ENCODE peak calls at places on chromosomes 16 and 17, in four cellular contexts. One of them, this sample, is unnamed.

GRCh38 chr16:28184625-28185024 is 27.1 kb downstream of the XPO6 start:
- DNase-seq in adipocyte: no peak
- DNase-seq in retinal pigment epithelial cell: no peak
- DNase-seq in IMR-90: no peak
- DNase-seq in this sample: no peak

GRCh38 chr16:19083670-19084069 is 16.3 kb downstream of the COQ7 start:
- DNase-seq in adipocyte: no peak
- DNase-seq in retinal pigment epithelial cell: no peak
- DNase-seq in IMR-90: no peak
- DNase-seq in this sample: no peak

GRCh38 chr16:57358527-57359095 is at the start of gene CCL22:
- DNase-seq in adipocyte: no peak
- DNase-seq in retinal pigment epithelial cell: no peak
- DNase-seq in IMR-90: no peak
- DNase-seq in this sample: peak; percentile 47

GRCh38 chr17:69223809-69224208 is 4.8 kb downstream of the ABCA10 start:
- DNase-seq in adipocyte: peak; percentile 80
- DNase-seq in retinal pigment epithelial cell: no peak
- DNase-seq in IMR-90: peak; percentile 48
- DNase-seq in this sample: no peak

GRCh38 chr16:68644715-68645493 is at the start of gene CDH3:
- DNase-seq in adipocyte: peak; percentile 27
- DNase-seq in retinal pigment epithelial cell: no peak
- DNase-seq in IMR-90: no peak
- DNase-seq in this sample: no peak

GRCh38 chr16:72857841-72858594 is 189.9 kb downstream of the ZFHX3 start:
- DNase-seq in adipocyte: no peak
- DNase-seq in retinal pigment epithelial cell: no peak
- DNase-seq in IMR-90: no peak
- DNase-seq in this sample: peak; percentile 63

GRCh38 chr16:49471038-49471727 is 97.6 kb downstream of the C16orf78 start:
- DNase-seq in adipocyte: no peak
- DNase-seq in retinal pigment epithelial cell: no peak
- DNase-seq in IMR-90: no peak
- DNase-seq in this sample: no peak

GRCh38 chr16:49800441-49800840 is 55.5 kb downstream of the ZNF423 start:
- DNase-seq in adipocyte: no peak
- DNase-seq in retinal pigment epithelial cell: no peak
- DNase-seq in IMR-90: no peak
- DNase-seq in this sample: no peak

GRCh38 chr17:80612997-80613731 is 68.5 kb downstream of the RPTOR start:
- DNase-seq in adipocyte: no peak
- DNase-seq in retinal pigment epithelial cell: no peak
- DNase-seq in IMR-90: no peak
- DNase-seq in this sample: no peak

GRCh38 chr16:88345943-88346560 is 36.7 kb upstream of the ZNF469 start:
- DNase-seq in adipocyte: no peak
- DNase-seq in retinal pigment epithelial cell: no peak
- DNase-seq in IMR-90: no peak
- DNase-seq in this sample: no peak

GRCh38 chr17:58365185-58365979 is 13.4 kb upstream of the SUPT4H1 start:
- DNase-seq in adipocyte: no peak
- DNase-seq in retinal pigment epithelial cell: no peak
- DNase-seq in IMR-90: no peak
- DNase-seq in this sample: no peak

GRCh38 chr16:30091474-30092372 is at the start of gene TBX6:
- DNase-seq in adipocyte: peak; percentile 98
- DNase-seq in retinal pigment epithelial cell: peak; percentile 48
- DNase-seq in IMR-90: peak; percentile 81
- DNase-seq in this sample: peak; percentile 90

GRCh38 chr17:63647065-63647725 is 25.0 kb downstream of the MAP3K3 start:
- DNase-seq in adipocyte: peak; percentile 57
- DNase-seq in retinal pigment epithelial cell: peak; percentile 51
- DNase-seq in IMR-90: peak; percentile 82
- DNase-seq in this sample: no peak

GRCh38 chr17:79047923-79048825 is 24.2 kb downstream of the C1QTNF1 start:
- DNase-seq in adipocyte: no peak
- DNase-seq in retinal pigment epithelial cell: no peak
- DNase-seq in IMR-90: no peak
- DNase-seq in this sample: no peak

GRCh38 chr16:16124438-16124837 is 98.9 kb downstream of the ABCC6 start:
- DNase-seq in adipocyte: no peak
- DNase-seq in retinal pigment epithelial cell: peak; percentile 91
- DNase-seq in IMR-90: no peak
- DNase-seq in this sample: no peak

GRCh38 chr16:3759736-3760135 is 42.4 kb upstream of the TRAP1 start:
- DNase-seq in adipocyte: no peak
- DNase-seq in retinal pigment epithelial cell: no peak
- DNase-seq in IMR-90: no peak
- DNase-seq in this sample: no peak

GRCh38 chr16:81616321-81617020 is 162.6 kb upstream of the PLCG2 start:
- DNase-seq in adipocyte: peak; percentile 55
- DNase-seq in retinal pigment epithelial cell: no peak
- DNase-seq in IMR-90: peak; percentile 63
- DNase-seq in this sample: no peak

GRCh38 chr16:89506791-89507191 is 1.4 kb upstream of the SPG7 start:
- DNase-seq in adipocyte: no peak
- DNase-seq in retinal pigment epithelial cell: no peak
- DNase-seq in IMR-90: no peak
- DNase-seq in this sample: no peak

GRCh38 chr17:58060596-58061191 is 22.5 kb upstream of the DYNLL2 start:
- DNase-seq in adipocyte: no peak
- DNase-seq in retinal pigment epithelial cell: no peak
- DNase-seq in IMR-90: peak; percentile 13
- DNase-seq in this sample: no peak

GRCh38 chr17:48626470-48627241 is 498 bp upstream of the HOXB9 start:
- DNase-seq in adipocyte: no peak
- DNase-seq in retinal pigment epithelial cell: no peak
- DNase-seq in IMR-90: peak; percentile 47
- DNase-seq in this sample: no peak

GRCh38 chr16:57447142-57447962 is at the start of the genes CIAPIN1 and COQ9:
- DNase-seq in adipocyte: peak; percentile 98
- DNase-seq in retinal pigment epithelial cell: peak; percentile 79
- DNase-seq in IMR-90: peak; percentile 91
- DNase-seq in this sample: peak; percentile 96

GRCh38 chr17:80795737-80796136 is 195.9 kb upstream of the CHMP6 start:
- DNase-seq in adipocyte: no peak
- DNase-seq in retinal pigment epithelial cell: peak; percentile 39
- DNase-seq in IMR-90: no peak
- DNase-seq in this sample: peak; percentile 54

GRCh38 chr17:2598166-2598565 is 4.7 kb downstream of the PAFAH1B1 start:
- DNase-seq in adipocyte: peak; percentile 68
- DNase-seq in retinal pigment epithelial cell: no peak
- DNase-seq in IMR-90: peak; percentile 70
- DNase-seq in this sample: no peak

GRCh38 chr17:79000396-79001189 is 9.0 kb downstream of the CANT1 start:
- DNase-seq in adipocyte: no peak
- DNase-seq in retinal pigment epithelial cell: no peak
- DNase-seq in IMR-90: no peak
- DNase-seq in this sample: peak; percentile 12

GRCh38 chr17:10857976-10858375 is 20.1 kb upstream of the PIRT start:
- DNase-seq in adipocyte: no peak
- DNase-seq in retinal pigment epithelial cell: no peak
- DNase-seq in IMR-90: no peak
- DNase-seq in this sample: no peak

GRCh38 chr17:76405967-76406647 is 21.7 kb downstream of the SPHK1 start:
- DNase-seq in adipocyte: no peak
- DNase-seq in retinal pigment epithelial cell: no peak
- DNase-seq in IMR-90: peak; percentile 35
- DNase-seq in this sample: peak; percentile 69

GRCh38 chr17:48610282-48611211 is at the start of gene HOXB7:
- DNase-seq in adipocyte: no peak
- DNase-seq in retinal pigment epithelial cell: no peak
- DNase-seq in IMR-90: peak; percentile 62
- DNase-seq in this sample: no peak

GRCh38 chr17:69523252-69523861 is 108.9 kb downstream of the MAP2K6 start:
- DNase-seq in adipocyte: peak; percentile 77
- DNase-seq in retinal pigment epithelial cell: no peak
- DNase-seq in IMR-90: peak; percentile 64
- DNase-seq in this sample: peak; percentile 26

GRCh38 chr16:67528870-67529638 is 425 bp downstream of the RIPOR1 start:
- DNase-seq in adipocyte: peak; percentile 78
- DNase-seq in retinal pigment epithelial cell: no peak
- DNase-seq in IMR-90: peak; percentile 32
- DNase-seq in this sample: no peak

GRCh38 chr17:32498362-32498761 is 11.6 kb downstream of the CDK5R1 start:
- DNase-seq in adipocyte: no peak
- DNase-seq in retinal pigment epithelial cell: no peak
- DNase-seq in IMR-90: no peak
- DNase-seq in this sample: peak; percentile 49

GRCh38 chr17:63700528-63701441 is 860 bp upstream of the LIMD2 start:
- DNase-seq in adipocyte: peak; percentile 51
- DNase-seq in retinal pigment epithelial cell: no peak
- DNase-seq in IMR-90: peak; percentile 29
- DNase-seq in this sample: peak; percentile 70

GRCh38 chr17:55693244-55694216 is 29.1 kb downstream of the TMEM100 start:
- DNase-seq in adipocyte: peak; percentile 55
- DNase-seq in retinal pigment epithelial cell: no peak
- DNase-seq in IMR-90: peak; percentile 4
- DNase-seq in this sample: no peak

GRCh38 chr16:84013787-84014569 is 28.6 kb downstream of the SLC38A8 start:
- DNase-seq in adipocyte: peak; percentile 29
- DNase-seq in retinal pigment epithelial cell: peak; percentile 51
- DNase-seq in IMR-90: peak; percentile 2
- DNase-seq in this sample: no peak

GRCh38 chr16:84016477-84016876 is 26.1 kb downstream of the SLC38A8 start:
- DNase-seq in adipocyte: no peak
- DNase-seq in retinal pigment epithelial cell: no peak
- DNase-seq in IMR-90: no peak
- DNase-seq in this sample: no peak

GRCh38 chr16:84015399-84015798 is 27.2 kb downstream of the SLC38A8 start:
- DNase-seq in adipocyte: no peak
- DNase-seq in retinal pigment epithelial cell: no peak
- DNase-seq in IMR-90: no peak
- DNase-seq in this sample: no peak

GRCh38 chr16:84018710-84019109 is 23.9 kb downstream of the SLC38A8 start:
- DNase-seq in adipocyte: no peak
- DNase-seq in retinal pigment epithelial cell: no peak
- DNase-seq in IMR-90: no peak
- DNase-seq in this sample: no peak

DNA sequence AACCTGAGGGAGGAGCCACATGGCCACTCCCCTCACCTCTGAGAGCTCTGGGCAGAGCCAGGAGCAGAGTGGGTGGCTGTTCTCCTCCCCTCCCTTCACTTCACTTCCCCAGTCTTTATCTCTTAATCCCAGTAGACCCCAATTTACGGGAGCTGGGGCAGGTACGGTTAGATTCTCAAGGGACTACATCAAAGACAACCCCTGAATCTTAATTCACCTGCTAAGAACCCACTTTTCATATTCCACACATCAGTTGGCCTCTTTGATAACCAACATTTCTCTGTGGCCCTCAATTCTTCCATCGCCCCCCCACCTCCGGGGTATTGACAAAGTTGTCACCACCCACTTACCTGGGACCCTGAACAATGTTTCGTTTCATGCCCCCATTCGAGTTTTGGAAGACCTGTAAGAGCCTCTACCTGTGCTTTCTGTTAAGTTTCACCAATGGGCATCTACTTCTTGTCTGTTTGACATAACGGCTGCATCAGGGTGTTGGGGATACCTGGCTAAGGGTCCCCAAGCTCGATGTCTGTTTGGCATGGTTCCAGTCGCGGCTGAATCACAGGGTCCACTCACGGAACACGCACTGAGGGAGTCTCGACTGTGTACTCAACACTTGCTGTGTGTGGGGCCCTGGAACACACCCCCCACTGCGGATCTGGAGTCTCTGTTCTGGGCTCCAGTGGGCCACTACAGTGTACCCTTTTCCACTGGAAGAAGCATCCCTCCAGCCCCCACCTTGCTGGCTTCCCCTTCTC is 27.8 kb downstream of the SLC38A8 start:
- DNase-seq in adipocyte: no peak
- DNase-seq in retinal pigment epithelial cell: no peak
- DNase-seq in IMR-90: no peak
- DNase-seq in this sample: no peak
- H3K4me3 ChIP-seq in adipocyte: no peak overlapping the region
- H3K4me3 ChIP-seq in retinal pigment epithelial cell: no peak overlapping the region
- H3K4me3 ChIP-seq in IMR-90: no peak overlapping the region
- H3K4me3 ChIP-seq in this sample: no peak overlapping the region

DNA sequence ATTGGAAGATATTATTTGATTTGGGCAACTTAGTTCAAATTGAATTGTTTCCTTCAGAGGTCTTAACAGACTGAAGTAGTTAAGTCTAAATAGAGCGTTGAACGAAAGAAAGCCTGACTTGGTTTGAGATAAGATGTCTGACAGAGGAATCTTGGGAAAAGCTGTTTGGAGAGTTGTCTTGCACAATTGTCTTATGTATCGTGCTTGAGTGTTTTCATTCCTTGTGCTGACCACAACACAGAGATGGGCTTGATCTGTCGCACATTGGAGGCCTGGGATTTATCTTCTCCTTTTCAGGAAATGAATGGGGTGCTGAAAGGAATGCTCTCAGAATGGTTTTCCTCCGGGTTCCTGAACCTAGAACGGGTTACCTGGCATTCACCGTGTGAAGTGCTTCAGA is 7.8 kb downstream of the MLYCD start:
- DNase-seq in adipocyte: no peak
- DNase-seq in retinal pigment epithelial cell: no peak
- DNase-seq in IMR-90: peak; percentile 31
- DNase-seq in this sample: no peak
- H3K4me3 ChIP-seq in adipocyte: no peak overlapping the region
- H3K4me3 ChIP-seq in retinal pigment epithelial cell: no peak overlapping the region
- H3K4me3 ChIP-seq in IMR-90: no peak overlapping the region
- H3K4me3 ChIP-seq in this sample: no peak overlapping the region

GRCh38 chr17:72120878-72121163 is at the start of gene SOX9:
- DNase-seq in adipocyte: peak; percentile 90
- DNase-seq in retinal pigment epithelial cell: peak; percentile 95
- DNase-seq in IMR-90: peak; percentile 96
- DNase-seq in this sample: peak; percentile 80
- H3K4me3 ChIP-seq in adipocyte: peak within 1 kb of the TSS; percentile 92
- H3K4me3 ChIP-seq in retinal pigment epithelial cell: peak within 1 kb of the TSS; percentile 99
- H3K4me3 ChIP-seq in IMR-90: peak within 1 kb of the TSS; percentile 95
- H3K4me3 ChIP-seq in this sample: peak within 1 kb of the TSS; percentile 69

GRCh38 chr17:50542795-50543774 is 3.9 kb upstream of the SPATA20 start:
- DNase-seq in adipocyte: no peak
- DNase-seq in retinal pigment epithelial cell: peak; percentile 27
- DNase-seq in IMR-90: no peak
- DNase-seq in this sample: no peak
- H3K4me3 ChIP-seq in adipocyte: peak overlapping the region; percentile 84
- H3K4me3 ChIP-seq in retinal pigment epithelial cell: peak overlapping the region; percentile 56
- H3K4me3 ChIP-seq in IMR-90: no peak overlapping the region
- H3K4me3 ChIP-seq in this sample: no peak overlapping the region

This sample was measured in tibial artery.